ENCODE peak calls at places on chromosome 2, in seven cellular contexts. I is HepG2, C is A549, E is H1, L is GM12878, K is K562, O is SK-N-SH. U is an unnamed sample.
A peak's percentile ranks its signal among the peaks of the same experiment; 100 is the strongest.

GRCh38 chr2:162037028-162037795 is 36.8 kb downstream of the DPP4 start:
- DNase-seq in I (no peak), C (no peak), E (no peak), L (no peak), K (no peak), O (no peak), U (no peak)

GRCh38 chr2:133489641-133490411 is 78.4 kb downstream of the NCKAP5 start:
- DNase-seq in I (no peak), C (no peak), E (no peak), L (no peak), K (no peak), O (no peak), U (peak; percentile 52)

GRCh38 chr2:241760301-241760771 is 16.3 kb upstream of the GAL3ST2 start:
- DNase-seq in I (no peak), C (no peak), E (no peak), L (no peak), K (no peak), O (peak; percentile 19), U (no peak)

GRCh38 chr2:201559067-201559710 is 84.1 kb downstream of the TMEM237 start:
- DNase-seq in I (no peak), C (no peak), E (no peak), L (no peak), K (no peak), O (no peak), U (no peak)

GRCh38 chr2:241850544-241851324 is 8.0 kb downstream of the PDCD1 start:
- DNase-seq in I (no peak), C (no peak), E (no peak), L (no peak), K (no peak), O (peak; percentile 54), U (no peak)

GRCh38 chr2:50596521-50596920 is 435.4 kb downstream of the NRXN1 start:
- DNase-seq in I (no peak), C (no peak), E (no peak), L (no peak), K (no peak), O (no peak), U (no peak)

GRCh38 chr2:223054193-223054781 is 2.3 kb downstream of the KCNE4 start:
- DNase-seq in I (no peak), C (no peak), E (no peak), L (no peak), K (no peak), O (no peak), U (peak; percentile 76)

GRCh38 chr2:232983669-232983991 is 29.4 kb downstream of the NGEF start:
- DNase-seq in I (no peak), C (no peak), E (no peak), L (no peak), K (no peak), O (no peak), U (no peak)

GRCh38 chr2:217535940-217536339 is 466.9 kb downstream of the TNS1 start:
- DNase-seq in I (no peak), C (no peak), E (no peak), L (no peak), K (no peak), O (no peak), U (no peak)

GRCh38 chr2:19408592-19408991 is 50.2 kb upstream of the OSR1 start:
- DNase-seq in I (peak; percentile 24), C (no peak), E (no peak), L (no peak), K (no peak), O (no peak), U (peak; percentile 1)

GRCh38 chr2:181781082-181781786 is 100.9 kb upstream of the NEUROD1 start:
- DNase-seq in I (no peak), C (peak; percentile 28), E (no peak), L (no peak), K (no peak), O (no peak), U (no peak)

GRCh38 chr2:105671156-105671555 is 73.6 kb upstream of the NCK2 start:
- DNase-seq in I (no peak), C (no peak), E (no peak), L (no peak), K (no peak), O (no peak), U (peak; percentile 24)

GRCh38 chr2:222993920-222994650 is 57.9 kb upstream of the KCNE4 start:
- DNase-seq in I (no peak), C (peak; percentile 41), E (no peak), L (no peak), K (no peak), O (peak; percentile 47), U (peak; percentile 98)

GRCh38 chr2:143334837-143335236 is 205.6 kb downstream of the ARHGAP15 start:
- DNase-seq in I (no peak), C (peak; percentile 5), E (no peak), L (no peak), K (no peak), O (no peak), U (peak; percentile 24)

GRCh38 chr2:197255550-197255949 is 55.0 kb downstream of the ANKRD44 start:
- DNase-seq in I (no peak), C (no peak), E (no peak), L (peak; percentile 81), K (no peak), O (peak; percentile 87), U (peak; percentile 55)
- TF ChIP-seq RFX5 in I (no peak), C (no peak), E (no peak), L (no peak), K (no peak), O (peak; percentile 42), U (no peak)

DNA sequence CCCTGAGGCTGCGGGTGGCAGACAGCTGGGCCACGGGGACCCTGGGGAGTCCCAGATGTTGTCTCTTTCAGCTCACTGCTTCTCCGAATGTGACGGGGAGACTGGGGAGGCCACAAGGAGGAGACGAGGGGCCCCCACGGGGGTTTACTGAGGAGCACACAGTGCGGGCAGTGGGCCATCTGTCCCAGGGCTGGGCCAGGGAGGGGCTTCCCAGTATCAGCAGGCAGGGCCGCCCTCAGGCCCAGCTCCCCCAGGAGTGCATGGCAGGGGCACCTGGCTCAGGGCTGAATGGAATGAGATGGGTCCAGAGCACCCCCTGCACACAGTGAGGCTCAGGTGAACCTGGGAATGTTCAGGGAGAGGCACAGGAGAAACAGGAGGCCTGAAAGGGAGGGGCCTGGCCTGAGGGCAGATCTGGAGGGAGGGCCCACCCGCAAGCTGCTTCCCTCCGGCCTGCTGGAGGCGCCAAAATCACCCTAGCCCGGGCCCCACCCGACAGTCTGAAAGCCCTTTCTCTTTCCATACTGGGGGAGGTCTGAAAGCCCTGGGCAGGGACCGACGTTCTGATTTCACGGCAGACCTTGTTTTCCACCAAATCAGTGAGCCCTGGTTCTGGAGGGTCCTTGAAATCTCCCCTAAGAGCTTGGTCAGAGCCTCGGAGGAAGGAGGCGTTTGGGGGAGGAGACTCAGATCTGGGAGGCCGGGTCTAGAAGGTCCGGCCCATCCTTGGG is 35.5 kb upstream of the PTMA start:
- DNase-seq in I (peak; percentile 71), C (peak; percentile 89), E (no peak), L (peak; percentile 71), K (peak; percentile 76), O (no peak), U (peak; percentile 32)
- TF ChIP-seq CTCF in I (peak; percentile 72), C (peak; percentile 56), E (peak; percentile 53), L (peak; percentile 64), K (peak; percentile 61), O (peak; percentile 28), U (peak; percentile 36)

GRCh38 chr2:46939596-46940359 is 24.2 kb upstream of the MCFD2 start:
- DNase-seq in I (peak; percentile 23), C (no peak), E (no peak), L (no peak), K (no peak), O (no peak), U (no peak)
- TF ChIP-seq RFX5 in I (no peak), C (no peak), E (no peak), L (no peak), K (no peak), O (no peak), U (no peak)

GRCh38 chr2:9813312-9814128 is 29.8 kb upstream of the TAF1B start:
- DNase-seq in I (peak; percentile 56), C (peak; percentile 64), E (peak; percentile 66), L (no peak), K (peak; percentile 82), O (peak; percentile 96), U (peak; percentile 51)

GRCh38 chr2:9815844-9816279 is 27.4 kb upstream of the TAF1B start:
- DNase-seq in I (no peak), C (no peak), E (no peak), L (no peak), K (no peak), O (no peak), U (no peak)

GRCh38 chr2:9812945-9813311 is 30.3 kb upstream of the TAF1B start:
- DNase-seq in I (no peak), C (no peak), E (no peak), L (no peak), K (no peak), O (no peak), U (no peak)

GRCh38 chr2:9815076-9815475 is 28.2 kb upstream of the TAF1B start:
- DNase-seq in I (no peak), C (no peak), E (no peak), L (no peak), K (no peak), O (no peak), U (no peak)

GRCh38 chr2:9814129-9814868 is 29.0 kb upstream of the TAF1B start:
- DNase-seq in I (no peak), C (no peak), E (no peak), L (no peak), K (no peak), O (no peak), U (no peak)
- TF ChIP-seq CTCF in I (no peak), C (no peak), E (no peak), L (no peak), K (no peak), O (no peak), U (no peak)

GRCh38 chr2:172244419-172245130 is 141.9 kb upstream of the DLX2 start:
- DNase-seq in I (no peak), C (no peak), E (no peak), L (no peak), K (no peak), O (no peak), U (peak; percentile 57)

GRCh38 chr2:172249336-172249735 is 146.6 kb upstream of the DLX2 start:
- DNase-seq in I (no peak), C (no peak), E (no peak), L (no peak), K (no peak), O (no peak), U (peak; percentile 31)

GRCh38 chr2:172248381-172249173 is 145.9 kb upstream of the DLX2 start:
- DNase-seq in I (no peak), C (no peak), E (no peak), L (no peak), K (no peak), O (no peak), U (peak; percentile 63)

GRCh38 chr2:172246649-172247048 is 143.9 kb upstream of the DLX2 start:
- DNase-seq in I (peak; percentile 49), C (peak; percentile 60), E (no peak), L (no peak), K (peak; percentile 20), O (no peak), U (peak; percentile 66)

DNA sequence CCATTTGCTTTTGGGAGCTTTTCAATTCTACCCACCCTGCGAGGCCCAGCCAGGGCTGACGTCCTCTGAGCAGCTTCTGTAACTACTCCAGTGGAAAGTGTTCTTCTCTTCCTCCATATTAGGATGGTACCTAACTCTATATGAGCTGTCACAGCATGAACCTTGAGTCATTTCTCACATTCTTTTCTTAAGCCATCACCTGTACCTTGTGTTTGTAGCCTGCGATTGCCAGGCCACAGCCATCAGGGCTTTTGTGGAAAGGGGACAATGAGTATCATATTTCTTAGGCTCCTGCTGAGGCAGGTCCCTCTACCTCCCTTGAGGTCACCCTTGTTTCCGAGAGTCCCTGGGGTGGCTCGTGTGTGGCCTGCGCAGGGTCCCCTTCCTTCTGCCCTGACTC is 144.5 kb upstream of the DLX2 start:
- DNase-seq in I (peak; percentile 29), C (no peak), E (no peak), L (no peak), K (no peak), O (no peak), U (no peak)
- TF ChIP-seq RFX5 in I (no peak), C (no peak), E (no peak), L (no peak), K (no peak), O (no peak), U (no peak)